ENCODE peak calls at places on chromosomes 1 and 21, in ten cellular contexts. One of them, this sample, is unnamed.
A peak's percentile ranks its signal among the peaks of the same experiment; 100 is the strongest.

GRCh38 chr1:169510060-169510459 is 24.3 kb upstream of the SLC19A2 start:
- DNase-seq in CD8-positive, alpha-beta T cell: no peak
- DNase-seq in heart left ventricle: no peak
- DNase-seq in cardiac muscle cell: no peak
- DNase-seq in HCT116: no peak
- DNase-seq in lung: no peak
- DNase-seq in mesenchymal stem cell: no peak
- DNase-seq in PC-3: no peak
- DNase-seq in heart right ventricle: no peak
- DNase-seq in lower lobe of right lung: no peak
- DNase-seq in this sample: no peak

GRCh38 chr1:200409203-200409760 is 554 bp downstream of the ZNF281 start:
- DNase-seq in lower lobe of right lung: peak; percentile 65
- DNase-seq in mesenchymal stem cell: peak; percentile 57
- DNase-seq in PC-3: no peak
- DNase-seq in CD8-positive, alpha-beta T cell: peak; percentile 8
- DNase-seq in heart left ventricle: peak; percentile 21
- DNase-seq in HCT116: no peak
- DNase-seq in heart right ventricle: peak; percentile 39
- DNase-seq in lung: no peak
- DNase-seq in cardiac muscle cell: peak; percentile 37
- DNase-seq in this sample: peak; percentile 57

GRCh38 chr21:34520769-34521508 is 8.9 kb upstream of the KCNE1 start:
- DNase-seq in heart left ventricle: no peak
- DNase-seq in HCT116: no peak
- DNase-seq in mesenchymal stem cell: no peak
- DNase-seq in cardiac muscle cell: no peak
- DNase-seq in CD8-positive, alpha-beta T cell: no peak
- DNase-seq in PC-3: no peak
- DNase-seq in lower lobe of right lung: peak; percentile 69
- DNase-seq in lung: no peak
- DNase-seq in heart right ventricle: no peak
- DNase-seq in this sample: no peak

GRCh38 chr1:35557118-35557610 is at the start of gene KIAA0319L:
- DNase-seq in heart right ventricle: peak; percentile 92
- DNase-seq in mesenchymal stem cell: no peak
- DNase-seq in lung: peak; percentile 91
- DNase-seq in heart left ventricle: peak; percentile 92
- DNase-seq in cardiac muscle cell: peak; percentile 87
- DNase-seq in CD8-positive, alpha-beta T cell: no peak
- DNase-seq in HCT116: no peak
- DNase-seq in PC-3: peak; percentile 74
- DNase-seq in lower lobe of right lung: peak; percentile 92
- DNase-seq in this sample: no peak

GRCh38 chr1:219927956-219928790 is at the start of gene SLC30A10:
- DNase-seq in heart left ventricle: peak; percentile 19
- DNase-seq in PC-3: no peak
- DNase-seq in cardiac muscle cell: peak; percentile 51
- DNase-seq in lower lobe of right lung: no peak
- DNase-seq in CD8-positive, alpha-beta T cell: no peak
- DNase-seq in lung: no peak
- DNase-seq in heart right ventricle: peak; percentile 11
- DNase-seq in HCT116: no peak
- DNase-seq in mesenchymal stem cell: peak; percentile 18
- DNase-seq in this sample: no peak

GRCh38 chr1:6013491-6013890 is 21.3 kb upstream of the NPHP4 start:
- DNase-seq in cardiac muscle cell: no peak
- DNase-seq in heart right ventricle: no peak
- DNase-seq in lung: no peak
- DNase-seq in CD8-positive, alpha-beta T cell: no peak
- DNase-seq in PC-3: no peak
- DNase-seq in mesenchymal stem cell: no peak
- DNase-seq in heart left ventricle: no peak
- DNase-seq in lower lobe of right lung: peak; percentile 27
- DNase-seq in HCT116: no peak
- DNase-seq in this sample: no peak

GRCh38 chr1:80462006-80462405 is 1338.7 kb upstream of the ADGRL2 start:
- DNase-seq in HCT116: no peak
- DNase-seq in CD8-positive, alpha-beta T cell: no peak
- DNase-seq in lower lobe of right lung: no peak
- DNase-seq in PC-3: no peak
- DNase-seq in cardiac muscle cell: no peak
- DNase-seq in heart left ventricle: no peak
- DNase-seq in heart right ventricle: no peak
- DNase-seq in mesenchymal stem cell: no peak
- DNase-seq in lung: no peak
- DNase-seq in this sample: no peak

GRCh38 chr1:161260346-161260745 is 1.8 kb downstream of the PCP4L1 start:
- DNase-seq in heart left ventricle: no peak
- DNase-seq in heart right ventricle: no peak
- DNase-seq in CD8-positive, alpha-beta T cell: no peak
- DNase-seq in PC-3: no peak
- DNase-seq in mesenchymal stem cell: no peak
- DNase-seq in lung: no peak
- DNase-seq in cardiac muscle cell: no peak
- DNase-seq in HCT116: no peak
- DNase-seq in lower lobe of right lung: no peak
- DNase-seq in this sample: no peak

GRCh38 chr1:76759950-76760349 is 107.3 kb upstream of the ST6GALNAC5 start:
- DNase-seq in CD8-positive, alpha-beta T cell: no peak
- DNase-seq in cardiac muscle cell: no peak
- DNase-seq in heart left ventricle: no peak
- DNase-seq in lower lobe of right lung: peak; percentile 62
- DNase-seq in PC-3: no peak
- DNase-seq in lung: peak; percentile 73
- DNase-seq in mesenchymal stem cell: peak; percentile 11
- DNase-seq in HCT116: no peak
- DNase-seq in heart right ventricle: no peak
- DNase-seq in this sample: no peak

GRCh38 chr1:76763678-76764077 is 103.6 kb upstream of the ST6GALNAC5 start:
- DNase-seq in lung: no peak
- DNase-seq in heart right ventricle: no peak
- DNase-seq in PC-3: no peak
- DNase-seq in CD8-positive, alpha-beta T cell: no peak
- DNase-seq in lower lobe of right lung: no peak
- DNase-seq in heart left ventricle: no peak
- DNase-seq in HCT116: no peak
- DNase-seq in mesenchymal stem cell: no peak
- DNase-seq in cardiac muscle cell: no peak
- DNase-seq in this sample: no peak

GRCh38 chr1:76766381-76766780 is 100.9 kb upstream of the ST6GALNAC5 start:
- DNase-seq in PC-3: no peak
- DNase-seq in lower lobe of right lung: no peak
- DNase-seq in cardiac muscle cell: no peak
- DNase-seq in CD8-positive, alpha-beta T cell: no peak
- DNase-seq in heart left ventricle: no peak
- DNase-seq in lung: no peak
- DNase-seq in heart right ventricle: no peak
- DNase-seq in mesenchymal stem cell: no peak
- DNase-seq in HCT116: no peak
- DNase-seq in this sample: no peak

GRCh38 chr1:76759171-76759860 is 108.0 kb upstream of the ST6GALNAC5 start:
- DNase-seq in PC-3: no peak
- DNase-seq in heart left ventricle: no peak
- DNase-seq in cardiac muscle cell: no peak
- DNase-seq in lung: no peak
- DNase-seq in CD8-positive, alpha-beta T cell: no peak
- DNase-seq in mesenchymal stem cell: no peak
- DNase-seq in HCT116: no peak
- DNase-seq in lower lobe of right lung: no peak
- DNase-seq in heart right ventricle: no peak
- DNase-seq in this sample: no peak

DNA sequence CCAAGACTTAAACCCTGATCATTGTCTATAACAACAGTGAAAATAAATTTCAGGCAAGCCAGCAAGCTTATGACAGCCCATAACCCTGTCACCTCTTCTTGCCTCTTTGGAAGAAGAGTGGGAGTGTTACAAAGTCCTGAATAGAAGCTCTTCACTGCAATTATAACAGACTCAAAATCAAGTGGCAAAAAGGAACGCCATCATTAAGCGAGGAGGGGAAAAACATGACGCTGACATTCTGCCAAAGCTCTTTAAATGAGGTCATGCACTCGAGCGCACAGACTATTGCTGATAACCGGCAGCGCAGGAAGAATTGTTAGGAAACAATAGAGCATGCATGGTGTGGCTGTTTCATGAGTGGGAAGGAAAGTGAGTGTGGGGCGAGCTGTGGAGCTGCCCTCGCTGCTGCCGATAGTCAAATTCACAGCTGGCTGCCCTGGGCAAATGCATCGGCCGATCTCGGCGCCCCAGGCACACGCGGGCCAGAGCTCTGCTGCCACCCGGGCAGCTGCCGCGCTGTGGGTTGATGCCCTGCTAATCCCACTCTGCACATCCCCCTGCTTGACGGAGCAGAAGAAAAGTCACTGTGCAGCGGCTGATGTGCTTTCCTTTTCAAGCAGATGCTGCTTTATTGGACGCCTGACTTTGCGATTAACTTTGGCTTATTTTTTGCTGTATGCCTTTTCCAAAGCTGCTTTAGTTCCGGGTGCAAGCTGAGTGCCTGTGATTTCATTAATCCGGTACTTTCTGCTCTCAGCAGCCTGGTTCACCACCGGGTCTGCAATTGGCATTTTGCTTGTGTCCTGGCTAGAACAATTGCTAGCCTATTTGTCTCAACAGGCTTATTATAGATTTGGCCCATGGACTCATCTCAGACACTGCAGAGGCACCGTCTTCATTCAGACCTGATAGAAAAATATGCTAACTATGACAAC is 102.4 kb upstream of the ST6GALNAC5 start:
- DNase-seq in cardiac muscle cell: peak; percentile 10
- DNase-seq in CD8-positive, alpha-beta T cell: no peak
- DNase-seq in heart right ventricle: peak; percentile 11
- DNase-seq in lower lobe of right lung: peak; percentile 37
- DNase-seq in HCT116: no peak
- DNase-seq in lung: peak; percentile 45
- DNase-seq in PC-3: no peak
- DNase-seq in heart left ventricle: no peak
- DNase-seq in mesenchymal stem cell: no peak
- DNase-seq in this sample: no peak
- H3K4me3 ChIP-seq in cardiac muscle cell: no peak overlapping the region
- H3K4me3 ChIP-seq in CD8-positive, alpha-beta T cell: no peak overlapping the region
- H3K4me3 ChIP-seq in heart right ventricle: peak overlapping the region; percentile 14
- H3K4me3 ChIP-seq in lower lobe of right lung: peak overlapping the region; percentile 39
- H3K4me3 ChIP-seq in HCT116: no peak overlapping the region
- H3K4me3 ChIP-seq in lung: no peak overlapping the region
- H3K4me3 ChIP-seq in PC-3: no peak overlapping the region
- H3K4me3 ChIP-seq in heart left ventricle: peak overlapping the region; percentile 39
- H3K4me3 ChIP-seq in mesenchymal stem cell: no peak overlapping the region
- H3K4me3 ChIP-seq in this sample: no peak overlapping the region

DNA sequence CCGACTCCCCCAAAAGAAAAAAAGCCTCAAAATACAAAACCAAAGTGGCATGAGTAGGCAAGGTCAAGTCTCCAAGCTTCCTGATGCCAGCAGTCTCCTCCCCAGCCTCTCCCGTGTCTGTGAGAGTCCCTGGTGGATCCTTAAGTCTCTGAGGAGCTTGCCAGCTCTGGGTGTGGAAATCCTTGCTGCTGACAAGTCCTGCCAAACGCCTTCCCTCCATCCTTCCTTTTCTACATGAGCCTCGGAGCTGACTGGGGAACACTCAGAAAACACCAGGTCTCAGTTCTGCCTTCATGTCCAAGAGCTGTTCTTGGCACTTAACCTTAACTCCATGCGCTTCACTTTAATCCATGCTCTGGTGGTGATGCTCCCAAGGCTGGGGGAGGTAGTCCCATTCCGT is 3.7 kb upstream of the ETV3L start:
- DNase-seq in lower lobe of right lung: no peak
- DNase-seq in CD8-positive, alpha-beta T cell: no peak
- DNase-seq in cardiac muscle cell: no peak
- DNase-seq in lung: no peak
- DNase-seq in heart left ventricle: no peak
- DNase-seq in mesenchymal stem cell: no peak
- DNase-seq in HCT116: no peak
- DNase-seq in PC-3: no peak
- DNase-seq in heart right ventricle: no peak
- DNase-seq in this sample: no peak
- H3K4me1 ChIP-seq in lower lobe of right lung: peaks cover 5% of the 10 kb centered on the region
- H3K4me1 ChIP-seq in CD8-positive, alpha-beta T cell: no peaks in the 10 kb centered on the region
- H3K4me1 ChIP-seq in cardiac muscle cell: no peaks in the 10 kb centered on the region
- H3K4me1 ChIP-seq in lung: no peaks in the 10 kb centered on the region
- H3K4me1 ChIP-seq in heart left ventricle: no peaks in the 10 kb centered on the region
- H3K4me1 ChIP-seq in mesenchymal stem cell: peaks cover 13% of the 10 kb centered on the region
- H3K4me1 ChIP-seq in HCT116: peaks cover 10% of the 10 kb centered on the region
- H3K4me1 ChIP-seq in PC-3: peaks cover 22% of the 10 kb centered on the region
- H3K4me1 ChIP-seq in heart right ventricle: no peaks in the 10 kb centered on the region
- H3K4me1 ChIP-seq in this sample: no peaks in the 10 kb centered on the region

GRCh38 chr1:247740721-247741120 is 2.3 kb downstream of the OR14K1 start:
- DNase-seq in HCT116: no peak
- DNase-seq in CD8-positive, alpha-beta T cell: no peak
- DNase-seq in heart left ventricle: no peak
- DNase-seq in lung: no peak
- DNase-seq in cardiac muscle cell: no peak
- DNase-seq in lower lobe of right lung: no peak
- DNase-seq in mesenchymal stem cell: peak; percentile 3
- DNase-seq in PC-3: peak; percentile 83
- DNase-seq in heart right ventricle: no peak
- DNase-seq in this sample: no peak

GRCh38 chr1:247741756-247742155 is 3.3 kb downstream of the OR14K1 start:
- DNase-seq in heart left ventricle: no peak
- DNase-seq in heart right ventricle: no peak
- DNase-seq in mesenchymal stem cell: no peak
- DNase-seq in lung: no peak
- DNase-seq in lower lobe of right lung: no peak
- DNase-seq in PC-3: peak; percentile 43
- DNase-seq in HCT116: no peak
- DNase-seq in CD8-positive, alpha-beta T cell: no peak
- DNase-seq in cardiac muscle cell: no peak
- DNase-seq in this sample: no peak

DNA sequence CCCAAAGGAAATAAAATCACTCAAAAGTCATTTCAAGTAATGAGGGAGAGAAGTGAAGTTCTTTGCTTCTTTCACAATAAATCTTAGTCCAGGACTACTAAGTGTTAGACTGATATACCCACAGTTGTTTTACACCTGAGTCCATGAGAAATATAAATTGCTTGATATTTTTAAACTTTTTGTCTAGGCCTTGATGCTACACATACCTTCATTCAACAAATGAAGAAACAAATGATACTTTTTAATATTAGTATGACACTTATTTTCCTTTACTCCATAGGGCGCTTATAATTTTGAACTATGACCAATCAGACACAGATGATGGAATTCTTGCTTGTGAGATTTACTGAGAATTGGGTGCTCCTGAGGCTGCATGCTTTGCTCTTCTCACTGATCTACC is at the start of gene OR14K1:
- DNase-seq in lower lobe of right lung: no peak
- DNase-seq in mesenchymal stem cell: no peak
- DNase-seq in lung: no peak
- DNase-seq in HCT116: no peak
- DNase-seq in heart left ventricle: no peak
- DNase-seq in CD8-positive, alpha-beta T cell: no peak
- DNase-seq in cardiac muscle cell: no peak
- DNase-seq in heart right ventricle: no peak
- DNase-seq in PC-3: no peak
- DNase-seq in this sample: no peak
- H3K9me3 ChIP-seq in lower lobe of right lung: no peaks in the 10 kb centered on the region
- H3K9me3 ChIP-seq in mesenchymal stem cell: peaks cover 51% of the 10 kb centered on the region
- H3K9me3 ChIP-seq in lung: peaks cover 2% of the 10 kb centered on the region
- H3K9me3 ChIP-seq in HCT116: peaks cover 29% of the 10 kb centered on the region
- H3K9me3 ChIP-seq in heart left ventricle: no peaks in the 10 kb centered on the region
- H3K9me3 ChIP-seq in CD8-positive, alpha-beta T cell: no peaks in the 10 kb centered on the region
- H3K9me3 ChIP-seq in cardiac muscle cell: no peaks in the 10 kb centered on the region
- H3K9me3 ChIP-seq in heart right ventricle: no peaks in the 10 kb centered on the region
- H3K9me3 ChIP-seq in PC-3: no peaks in the 10 kb centered on the region
- H3K9me3 ChIP-seq in this sample: no peaks in the 10 kb centered on the region

GRCh38 chr21:46295996-46296752 is 10.0 kb downstream of the YBEY start:
- DNase-seq in mesenchymal stem cell: no peak
- DNase-seq in lung: no peak
- DNase-seq in heart right ventricle: peak; percentile 92
- DNase-seq in PC-3: no peak
- DNase-seq in HCT116: no peak
- DNase-seq in lower lobe of right lung: peak; percentile 90
- DNase-seq in CD8-positive, alpha-beta T cell: no peak
- DNase-seq in heart left ventricle: peak; percentile 91
- DNase-seq in cardiac muscle cell: no peak
- DNase-seq in this sample: peak; percentile 51

GRCh38 chr21:46295177-46295711 is 9.1 kb downstream of the YBEY start:
- DNase-seq in cardiac muscle cell: no peak
- DNase-seq in PC-3: no peak
- DNase-seq in lower lobe of right lung: no peak
- DNase-seq in heart left ventricle: peak; percentile 31
- DNase-seq in CD8-positive, alpha-beta T cell: no peak
- DNase-seq in mesenchymal stem cell: no peak
- DNase-seq in HCT116: no peak
- DNase-seq in heart right ventricle: peak; percentile 38
- DNase-seq in lung: no peak
- DNase-seq in this sample: no peak

GRCh38 chr21:46297311-46298082 is 11.4 kb downstream of the YBEY start:
- DNase-seq in mesenchymal stem cell: no peak
- DNase-seq in lung: no peak
- DNase-seq in HCT116: no peak
- DNase-seq in heart right ventricle: peak; percentile 30
- DNase-seq in cardiac muscle cell: no peak
- DNase-seq in lower lobe of right lung: peak; percentile 44
- DNase-seq in CD8-positive, alpha-beta T cell: no peak
- DNase-seq in heart left ventricle: peak; percentile 52
- DNase-seq in PC-3: no peak
- DNase-seq in this sample: no peak

GRCh38 chr21:46299167-46299566 is 13.0 kb downstream of the YBEY start:
- DNase-seq in mesenchymal stem cell: no peak
- DNase-seq in CD8-positive, alpha-beta T cell: no peak
- DNase-seq in cardiac muscle cell: no peak
- DNase-seq in heart right ventricle: no peak
- DNase-seq in lung: no peak
- DNase-seq in lower lobe of right lung: peak; percentile 22
- DNase-seq in HCT116: no peak
- DNase-seq in PC-3: no peak
- DNase-seq in heart left ventricle: no peak
- DNase-seq in this sample: no peak

DNA sequence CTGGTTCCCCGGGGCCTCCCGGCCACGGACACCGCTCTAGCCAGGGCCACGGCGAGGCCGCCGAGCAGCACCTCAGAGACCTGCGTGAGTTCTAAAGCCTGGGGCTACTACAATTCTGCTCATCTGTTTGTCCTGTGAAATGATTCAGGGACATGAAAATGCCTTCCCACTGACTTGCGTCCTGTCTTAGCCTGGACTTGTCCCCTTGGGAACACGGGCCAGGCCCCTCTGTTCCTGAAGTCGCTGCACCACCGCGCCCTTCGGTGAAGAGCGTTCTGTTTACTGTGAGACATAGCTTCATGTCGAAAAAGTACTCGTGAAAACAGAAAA is 11.9 kb downstream of the YBEY start:
- DNase-seq in PC-3: no peak
- DNase-seq in CD8-positive, alpha-beta T cell: no peak
- DNase-seq in heart left ventricle: no peak
- DNase-seq in heart right ventricle: no peak
- DNase-seq in cardiac muscle cell: no peak
- DNase-seq in lower lobe of right lung: peak; percentile 34
- DNase-seq in mesenchymal stem cell: no peak
- DNase-seq in HCT116: no peak
- DNase-seq in lung: no peak
- DNase-seq in this sample: no peak
- H3K4me3 ChIP-seq in PC-3: no peak overlapping the region
- H3K4me3 ChIP-seq in CD8-positive, alpha-beta T cell: peak overlapping the region; percentile 45
- H3K4me3 ChIP-seq in heart left ventricle: peak overlapping the region; percentile 48
- H3K4me3 ChIP-seq in heart right ventricle: peak overlapping the region; percentile 44
- H3K4me3 ChIP-seq in cardiac muscle cell: no peak overlapping the region
- H3K4me3 ChIP-seq in lower lobe of right lung: peak overlapping the region; percentile 63
- H3K4me3 ChIP-seq in mesenchymal stem cell: peak overlapping the region; percentile 68
- H3K4me3 ChIP-seq in HCT116: no peak overlapping the region
- H3K4me3 ChIP-seq in lung: peak overlapping the region; percentile 11
- H3K4me3 ChIP-seq in this sample: peak overlapping the region; percentile 26

This sample was measured in CD4-positive, CD25-positive, alpha-beta regulatory T cell.